ENCODE peak calls at places on chromosomes 12 and 14, in five cellular contexts. B is aorta; S is stimulated activated CD8-positive, alpha-beta memory T cell treated with anti-CD3 and anti-CD28 coated beads, Interleukin-4, amount 100 ng/mL, for 1 hour; F is NCI-H748 treated with DMSO at 0.1 percent for 48 hours; M is HCT116. L is an unnamed sample.

GRCh38 chr14:65373671-65374039 is 38.9 kb upstream of the FUT8 start:
- DNase-seq in B (no peak), S (no peak), F (peak; percentile 50), M (no peak), L (no peak)

GRCh38 chr12:105504286-105504685 is 173.8 kb downstream of the C12orf75 start:
- DNase-seq in B (no peak), S (no peak), F (no peak), M (no peak), L (no peak)

GRCh38 chr12:19088576-19088975 is 41.0 kb upstream of the PLEKHA5 start:
- DNase-seq in B (no peak), S (no peak), F (no peak), M (no peak), L (no peak)

GRCh38 chr12:19277707-19278106 is 148.2 kb downstream of the PLEKHA5 start:
- DNase-seq in B (no peak), S (no peak), F (no peak), M (no peak), L (peak; percentile 56)

GRCh38 chr12:110670161-110670701 is 18.7 kb downstream of the HVCN1 start:
- DNase-seq in B (no peak), S (no peak), F (no peak), M (no peak), L (no peak)

GRCh38 chr12:105256921-105257320 is 20.9 kb upstream of the APPL2 start:
- DNase-seq in B (no peak), S (no peak), F (no peak), M (no peak), L (no peak)

GRCh38 chr14:63956326-63956725 is 103.5 kb downstream of the SYNE2 start:
- DNase-seq in B (no peak), S (no peak), F (no peak), M (no peak), L (no peak)

GRCh38 chr12:47160296-47161244 is 80.8 kb upstream of the AMIGO2 start:
- DNase-seq in B (no peak), S (no peak), F (no peak), M (no peak), L (no peak)

GRCh38 chr14:20812576-20812975 is 9.9 kb upstream of the RNASE1 start:
- DNase-seq in B (no peak), S (no peak), F (no peak), M (no peak), L (no peak)

GRCh38 chr12:31906581-31907286 is 52.5 kb upstream of the RESF1 start:
- DNase-seq in B (no peak), S (no peak), F (no peak), M (no peak), L (no peak)

GRCh38 chr14:32010561-32011188 is 66.4 kb upstream of the ARHGAP5 start:
- DNase-seq in B (no peak), S (no peak), F (no peak), M (peak; percentile 73), L (no peak)

GRCh38 chr12:29350080-29350479 is 30.9 kb downstream of the ERGIC2 start:
- DNase-seq in B (no peak), S (no peak), F (no peak), M (no peak), L (no peak)

GRCh38 chr12:122104844-122105243 is 26.3 kb downstream of the MLXIP start:
- DNase-seq in B (no peak), S (no peak), F (no peak), M (no peak), L (no peak)

GRCh38 chr14:79056879-79057278 is 886.7 kb downstream of the NRXN3 start:
- DNase-seq in B (no peak), S (no peak), F (no peak), M (no peak), L (no peak)

GRCh38 chr14:32256606-32257005 is 53.5 kb upstream of the RNU6-8 start:
- DNase-seq in B (no peak), S (no peak), F (no peak), M (no peak), L (no peak)

GRCh38 chr12:400828-401227 is 616 bp upstream of the CCDC77 start:
- DNase-seq in B (no peak), S (no peak), F (no peak), M (no peak), L (no peak)

GRCh38 chr14:69005432-69006148 is 26.5 kb upstream of the ACTN1 start:
- DNase-seq in B (peak; percentile 94), S (no peak), F (no peak), M (peak; percentile 47), L (no peak)

GRCh38 chr14:50906326-50906725 is 34.5 kb downstream of the ABHD12B start:
- DNase-seq in B (no peak), S (no peak), F (peak; percentile 87), M (no peak), L (peak; percentile 28)

GRCh38 chr14:70788893-70789292 is 20.4 kb downstream of the MAP3K9 start:
- DNase-seq in B (no peak), S (no peak), F (no peak), M (no peak), L (no peak)

GRCh38 chr12:108047130-108047550 is 81.9 kb upstream of the WSCD2 start:
- DNase-seq in B (no peak), S (no peak), F (no peak), M (no peak), L (no peak)

GRCh38 chr14:77131206-77131605 is 10.4 kb downstream of the ZDHHC22 start:
- DNase-seq in B (no peak), S (no peak), F (no peak), M (no peak), L (no peak)

GRCh38 chr12:69388371-69388770 is 28.8 kb downstream of the YEATS4 start:
- DNase-seq in B (no peak), S (no peak), F (peak; percentile 1), M (peak; percentile 34), L (peak; percentile 38)

GRCh38 chr14:77761205-77761931 is 412 bp upstream of the SNW1 start:
- DNase-seq in B (no peak), S (no peak), F (peak; percentile 89), M (no peak), L (peak; percentile 98)

GRCh38 chr12:6961278-6961694 is 9.2 kb downstream of the PHB2 start:
- DNase-seq in B (peak; percentile 87), S (no peak), F (no peak), M (no peak), L (peak; percentile 75)

GRCh38 chr14:34355584-34356266 is 106.3 kb downstream of the SPTSSA start:
- DNase-seq in B (no peak), S (no peak), F (no peak), M (no peak), L (no peak)

GRCh38 chr14:101294136-101294535 is 267.2 kb upstream of the DIO3 start:
- DNase-seq in B (no peak), S (no peak), F (no peak), M (no peak), L (no peak)

GRCh38 chr14:72472845-72473244 is 421.1 kb downstream of the DPF3 start:
- DNase-seq in B (no peak), S (no peak), F (no peak), M (peak; percentile 4), L (no peak)

GRCh38 chr12:116266631-116267349 is 10.7 kb downstream of the MED13L start:
- DNase-seq in B (no peak), S (no peak), F (no peak), M (no peak), L (no peak)

GRCh38 chr12:120399531-120399930 is 30.6 kb upstream of the MSI1 start:
- DNase-seq in B (no peak), S (no peak), F (no peak), M (no peak), L (no peak)

GRCh38 chr12:50017047-50017446 is 8.2 kb downstream of the RACGAP1 start:
- DNase-seq in B (no peak), S (no peak), F (no peak), M (no peak), L (no peak)

GRCh38 chr14:35045798-35046047 is 349 bp upstream of the FAM177A1 start:
- DNase-seq in B (no peak), S (no peak), F (no peak), M (no peak), L (no peak)

GRCh38 chr12:42094277-42094676 is 50.4 kb downstream of the GXYLT1 start:
- DNase-seq in B (no peak), S (peak; percentile 1), F (no peak), M (peak; percentile 33), L (no peak)

GRCh38 chr14:85909581-85909980 is 379.6 kb downstream of the FLRT2 start:
- DNase-seq in B (no peak), S (no peak), F (peak; percentile 27), M (no peak), L (no peak)

GRCh38 chr14:22225526-22226133 is 363.4 kb downstream of the DAD1 start:
- DNase-seq in B (no peak), S (no peak), F (no peak), M (no peak), L (no peak)